ENCODE peak calls at places on chromosome 18, in four cellular contexts. F is IMR-90, B is choroid plexus epithelial cell, K is BE2C. U is an unnamed sample.

GRCh38 chr18:50297621-50298442 is 10.3 kb upstream of the CXXC1 start:
- DNase-seq in K (peak; percentile 38), B (peak; percentile 84), F (peak; percentile 61), U (peak; percentile 77)

GRCh38 chr18:46481847-46482245 is 175.2 kb downstream of the LOXHD1 start:
- DNase-seq in B (no peak), K (no peak), F (no peak), U (peak; percentile 46)

GRCh38 chr18:73331212-73331772 is 463.5 kb upstream of the NETO1 start:
- DNase-seq in B (no peak), F (no peak), K (no peak), U (no peak)

GRCh38 chr18:33818145-33818544 is 240.1 kb downstream of the ASXL3 start:
- DNase-seq in B (no peak), K (no peak), F (no peak), U (no peak)

GRCh38 chr18:9105420-9105819 is 2.9 kb downstream of the NDUFV2 start:
- DNase-seq in B (no peak), K (no peak), F (no peak), U (no peak)

GRCh38 chr18:25786778-25787177 is 303.6 kb downstream of the SS18 start:
- DNase-seq in B (peak; percentile 73), K (no peak), F (peak; percentile 83), U (peak; percentile 96)

GRCh38 chr18:24616638-24617037 is 156.2 kb downstream of the HRH4 start:
- DNase-seq in F (no peak), K (no peak), B (no peak), U (no peak)

GRCh38 chr18:63741769-63742168 is 33.4 kb upstream of the SERPINB7 start:
- DNase-seq in F (peak; percentile 61), K (no peak), B (peak; percentile 61), U (peak; percentile 63)

GRCh38 chr18:9898792-9899549 is 13.2 kb downstream of the TXNDC2 start:
- DNase-seq in F (peak; percentile 37), B (peak; percentile 60), K (no peak), U (peak; percentile 82)

GRCh38 chr18:9232977-9233376 is 96.4 kb downstream of the ANKRD12 start:
- DNase-seq in B (no peak), K (no peak), F (no peak), U (no peak)

GRCh38 chr18:5059540-5060032 is 137.5 kb downstream of the AKAIN1 start:
- DNase-seq in F (no peak), B (no peak), K (no peak), U (no peak)

GRCh38 chr18:65592419-65592818 is 158.4 kb upstream of the CDH7 start:
- DNase-seq in F (no peak), K (no peak), B (no peak), U (no peak)

GRCh38 chr18:31983020-31983419 is 35.6 kb upstream of the RNF125 start:
- DNase-seq in B (no peak), K (no peak), F (no peak), U (no peak)

GRCh38 chr18:38923136-38923535 is 1357.5 kb upstream of the CELF4 start:
- DNase-seq in K (no peak), B (no peak), F (no peak), U (peak; percentile 40)

GRCh38 chr18:42706618-42707017 is 408.9 kb downstream of the RIT2 start:
- DNase-seq in F (no peak), K (peak; percentile 67), B (peak; percentile 2), U (peak; percentile 6)

GRCh38 chr18:36544036-36544725 is 246.7 kb downstream of the FHOD3 start:
- DNase-seq in B (no peak), K (no peak), F (no peak), U (no peak)

GRCh38 chr18:46283268-46283667 is 179.1 kb downstream of the HAUS1 start:
- DNase-seq in F (peak; percentile 10), K (peak; percentile 14), B (no peak), U (peak; percentile 56)

GRCh38 chr18:3411854-3412268 is 38.1 kb upstream of the TGIF1 start:
- DNase-seq in K (no peak), B (peak; percentile 17), F (no peak), U (no peak)

GRCh38 chr18:10015941-10016819 is 102.4 kb downstream of the VAPA start:
- DNase-seq in B (peak; percentile 96), K (no peak), F (peak; percentile 96), U (peak; percentile 82)

GRCh38 chr18:72235422-72235821 is 308.7 kb downstream of the CBLN2 start:
- DNase-seq in K (no peak), B (no peak), F (no peak), U (no peak)

GRCh38 chr18:76982038-76982437 is 150.5 kb downstream of the MBP start:
- DNase-seq in K (no peak), F (no peak), B (no peak), U (no peak)

GRCh38 chr18:55738483-55739114 is 150.6 kb upstream of the TCF4 start:
- DNase-seq in K (no peak), F (no peak), B (no peak), U (no peak)

U was measured in M059J.